ENCODE peak calls at places on chromosomes 1 and 21, in six cellular contexts. U is aorta, Z is GOT3, G is EL, R is body of pancreas, V is NB4. D is an unnamed sample.

GRCh38 chr21:34916446-34916845 is 132.7 kb downstream of the RUNX1 start:
- DNase-seq in V (no peak), Z (no peak), R (no peak), U (no peak), G (peak), D (peak)

GRCh38 chr1:5425304-5425703 is 566.9 kb downstream of the NPHP4 start:
- DNase-seq in U (no peak), R (no peak), G (no peak), V (no peak), Z (no peak), D (no peak)

GRCh38 chr21:35294231-35294898 is 245.3 kb upstream of the RUNX1 start:
- DNase-seq in R (peak), U (no peak), Z (no peak), G (no peak), V (no peak), D (no peak)

GRCh38 chr1:209569445-209570207 is 13.9 kb upstream of the CAMK1G start:
- DNase-seq in U (peak), R (peak), Z (no peak), G (peak), V (peak), D (peak)

GRCh38 chr1:209030454-209031167 is 552.9 kb upstream of the CAMK1G start:
- DNase-seq in G (no peak), U (no peak), R (peak), V (no peak), Z (no peak), D (no peak)

GRCh38 chr1:52427152-52427551 is 22.8 kb downstream of the PRPF38A start:
- DNase-seq in Z (no peak), R (no peak), V (no peak), U (no peak), G (no peak), D (no peak)

GRCh38 chr1:204996981-204997380 is 46.0 kb upstream of the CNTN2 start:
- DNase-seq in U (no peak), R (no peak), V (no peak), Z (no peak), G (no peak), D (no peak)

GRCh38 chr1:228306275-228307217 is 98.7 kb downstream of the OBSCN start:
- DNase-seq in Z (no peak), V (no peak), G (no peak), R (peak), U (peak), D (no peak)

GRCh38 chr1:94831636-94832035 is 11.5 kb downstream of the SLC44A3 start:
- DNase-seq in V (peak), Z (no peak), U (no peak), G (no peak), R (no peak), D (no peak)

GRCh38 chr1:154856049-154856448 is 14.0 kb downstream of the KCNN3 start:
- DNase-seq in R (no peak), U (no peak), Z (no peak), V (no peak), G (no peak), D (no peak)

GRCh38 chr1:56927171-56927570 is 38.6 kb downstream of the C8B start:
- DNase-seq in U (no peak), G (no peak), Z (no peak), R (no peak), V (no peak), D (no peak)

GRCh38 chr1:60162941-60163340 is 89.4 kb upstream of the C1orf87 start:
- DNase-seq in Z (no peak), V (no peak), U (no peak), R (no peak), G (peak), D (no peak)

GRCh38 chr1:101268893-101269292 is 32.1 kb downstream of the S1PR1 start:
- DNase-seq in R (no peak), V (no peak), Z (no peak), G (no peak), U (no peak), D (no peak)

GRCh38 chr1:207124389-207124788 is 20.4 kb downstream of the C4BPA start:
- DNase-seq in V (no peak), G (no peak), R (no peak), U (no peak), Z (no peak), D (no peak)

GRCh38 chr1:192530254-192530653 is 45.3 kb upstream of the RGS1 start:
- DNase-seq in V (no peak), G (no peak), Z (no peak), U (no peak), R (no peak), D (no peak)

GRCh38 chr1:221274373-221274772 is 395.1 kb downstream of the HLX start:
- DNase-seq in U (no peak), Z (no peak), G (no peak), V (no peak), R (no peak), D (no peak)

GRCh38 chr1:98055457-98055856 is 134.6 kb upstream of the DPYD start:
- DNase-seq in V (no peak), Z (no peak), U (no peak), R (no peak), G (no peak), D (no peak)

GRCh38 chr21:16294128-16294527 is 564.3 kb downstream of the USP25 start:
- DNase-seq in G (no peak), Z (no peak), R (no peak), U (no peak), V (no peak), D (no peak)

GRCh38 chr1:26410706-26411623 is at the start of gene LIN28A:
- DNase-seq in R (no peak), G (no peak), V (no peak), U (no peak), Z (no peak), D (no peak)

GRCh38 chr1:203124546-203125317 is 2.8 kb upstream of the ADORA1 start:
- DNase-seq in G (peak), V (no peak), R (no peak), Z (no peak), U (peak), D (no peak)

GRCh38 chr1:222454782-222455181 is 93.1 kb downstream of the HHIPL2 start:
- DNase-seq in Z (no peak), G (peak), V (no peak), R (no peak), U (no peak), D (peak)

D was measured in fibroblast of gingiva.